ENCODE peak calls at places on chromosomes 13 and 19, in eight cellular contexts. C is right atrium auricular region, Y is aorta, R is testis, A is GM23338, L is cardiac muscle cell, J is colonic mucosa, M is hepatocyte. Z is an unnamed sample.
A peak's percentile ranks its signal among the peaks of the same experiment; 100 is the strongest.

GRCh38 chr13:24644051-24644450 is 36.2 kb upstream of the ATP12A start:
- DNase-seq in C (no peak), Y (no peak), R (no peak), A (no peak), L (no peak), J (no peak), M (no peak), Z (no peak)

GRCh38 chr13:20940083-20940482 is 37.5 kb upstream of the XPO4 start:
- DNase-seq in C (no peak), Y (no peak), R (no peak), A (no peak), L (no peak), J (no peak), M (peak; percentile 23), Z (no peak)

GRCh38 chr19:58181902-58182576 is 822 bp upstream of the ZNF274 start:
- DNase-seq in C (no peak), Y (no peak), R (peak; percentile 86), A (peak; percentile 82), L (peak; percentile 55), J (peak; percentile 43), M (no peak), Z (peak; percentile 67)

GRCh38 chr13:80239571-80240255 is 101.2 kb downstream of the SPRY2 start:
- DNase-seq in C (no peak), Y (no peak), R (no peak), A (no peak), L (no peak), J (no peak), M (peak; percentile 14), Z (no peak)

GRCh38 chr19:29482855-29483640 is 42.7 kb upstream of the VSTM2B start:
- DNase-seq in C (no peak), Y (no peak), R (no peak), A (no peak), L (no peak), J (no peak), M (no peak), Z (no peak)

GRCh38 chr19:652467-653389 is 10.3 kb downstream of the RNF126 start:
- DNase-seq in C (no peak), Y (no peak), R (no peak), A (no peak), L (no peak), J (no peak), M (no peak), Z (no peak)

GRCh38 chr13:113812140-113813036 is 51.5 kb downstream of the GAS6 start:
- DNase-seq in C (no peak), Y (no peak), R (no peak), A (no peak), L (no peak), J (no peak), M (no peak), Z (no peak)

GRCh38 chr13:40389081-40389641 is 277.3 kb downstream of the FOXO1 start:
- DNase-seq in C (no peak), Y (no peak), R (no peak), A (no peak), L (no peak), J (peak; percentile 17), M (no peak), Z (no peak)

GRCh38 chr13:48831248-48831647 is 144.5 kb upstream of the FNDC3A start:
- DNase-seq in C (no peak), Y (no peak), R (no peak), A (no peak), L (no peak), J (no peak), M (no peak), Z (peak; percentile 13)

GRCh38 chr19:49861127-49861526 is 6.2 kb downstream of the PNKP start:
- DNase-seq in C (no peak), Y (peak; percentile 79), R (peak; percentile 89), A (peak; percentile 64), L (no peak), J (no peak), M (peak; percentile 71), Z (no peak)

GRCh38 chr13:84405286-84405685 is 523.0 kb upstream of the SLITRK1 start:
- DNase-seq in C (no peak), Y (no peak), R (no peak), A (no peak), L (no peak), J (no peak), M (no peak), Z (no peak)

GRCh38 chr13:84399320-84400085 is 517.2 kb upstream of the SLITRK1 start:
- DNase-seq in C (no peak), Y (no peak), R (no peak), A (peak; percentile 46), L (no peak), J (no peak), M (no peak), Z (no peak)

GRCh38 chr13:84400711-84401110 is 518.4 kb upstream of the SLITRK1 start:
- DNase-seq in C (no peak), Y (no peak), R (no peak), A (no peak), L (no peak), J (no peak), M (no peak), Z (no peak)
- H3K27ac ChIP-seq in C (no peak overlapping the region), Y (no peak overlapping the region), R (no peak overlapping the region), A (no peak overlapping the region), L (no peak overlapping the region), J (no peak overlapping the region), M (no peak overlapping the region), Z (no peak overlapping the region)

DNA sequence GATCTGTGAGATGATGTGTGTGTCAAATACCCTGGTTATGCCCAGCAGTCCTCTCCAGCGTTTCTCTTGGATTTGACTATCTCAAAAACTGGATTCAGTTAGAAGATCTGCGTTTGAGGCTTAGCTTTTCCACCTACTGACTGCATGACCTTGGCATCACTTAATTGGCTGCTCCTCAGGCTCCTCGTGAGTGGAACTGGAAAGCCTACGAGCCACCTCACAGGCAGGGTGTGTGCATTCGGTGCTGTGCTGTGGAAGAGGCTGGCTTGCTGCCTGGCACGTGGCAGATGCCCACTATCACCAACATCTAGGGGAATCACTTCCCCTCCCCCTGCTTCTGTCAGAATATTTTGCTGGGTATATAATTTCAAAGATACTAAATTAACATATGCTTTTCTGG is 25.6 kb downstream of the FLT1 start:
- DNase-seq in C (no peak), Y (no peak), R (no peak), A (no peak), L (no peak), J (no peak), M (no peak), Z (no peak)
- H3K27ac ChIP-seq in C (no peak overlapping the region), Y (no peak overlapping the region), R (no peak overlapping the region), A (peak overlapping the region; percentile 68), L (no peak overlapping the region), J (no peak overlapping the region), M (no peak overlapping the region), Z (no peak overlapping the region)

DNA sequence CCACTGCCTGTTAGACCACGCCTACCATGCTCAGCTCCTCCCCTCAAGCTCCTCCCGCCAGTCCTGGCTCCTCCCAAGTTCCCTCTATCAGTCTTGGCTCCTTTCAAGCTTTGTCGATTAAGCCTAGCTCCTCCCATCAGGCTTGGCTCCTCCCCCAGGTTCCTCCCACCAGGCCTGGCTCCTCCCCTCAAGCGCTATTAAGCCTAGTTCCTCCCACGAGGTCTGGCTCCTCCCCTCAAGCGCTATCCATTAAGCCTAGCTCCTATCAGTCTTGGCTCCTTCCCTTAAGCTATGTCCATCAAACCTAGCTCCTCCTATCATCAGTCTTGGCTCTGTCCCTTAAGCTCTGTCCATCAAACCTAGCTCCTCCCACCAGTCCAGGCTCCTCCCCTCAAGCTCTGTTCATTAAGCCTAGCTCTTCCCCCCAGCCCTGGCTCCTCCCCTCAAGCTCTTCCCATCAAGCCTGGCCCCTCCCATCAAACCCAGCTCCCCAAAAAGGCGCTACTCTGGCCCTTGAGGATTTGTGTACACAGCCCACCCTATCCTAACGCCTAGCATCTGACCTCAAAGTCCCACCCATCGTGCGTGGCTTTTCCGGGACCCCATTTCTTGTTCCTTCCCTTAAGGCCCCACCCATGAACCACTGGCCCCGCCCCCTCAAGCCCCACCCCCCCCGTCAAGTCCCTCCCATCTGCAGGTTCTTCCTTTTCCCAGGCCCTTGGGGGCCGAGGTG is 10.0 kb downstream of the CAMSAP3 start:
- DNase-seq in C (no peak), Y (no peak), R (peak; percentile 75), A (peak; percentile 91), L (no peak), J (peak; percentile 18), M (no peak), Z (peak; percentile 49)
- H3K27ac ChIP-seq in C (no peak overlapping the region), Y (no peak overlapping the region), R (no peak overlapping the region), A (no peak overlapping the region), L (no peak overlapping the region), J (no peak overlapping the region), M (no peak overlapping the region), Z (no peak overlapping the region)

GRCh38 chr19:6529937-6530384 is 865 bp upstream of the TNFSF9 start:
- DNase-seq in C (no peak), Y (no peak), R (no peak), A (no peak), L (no peak), J (no peak), M (no peak), Z (no peak)
- H3K27ac ChIP-seq in C (no peak overlapping the region), Y (no peak overlapping the region), R (peak overlapping the region; percentile 53), A (no peak overlapping the region), L (no peak overlapping the region), J (no peak overlapping the region), M (peak overlapping the region; percentile 67), Z (no peak overlapping the region)

GRCh38 chr13:47437411-47437810 is 540.6 kb upstream of the HTR2A start:
- DNase-seq in C (no peak), Y (no peak), R (no peak), A (no peak), L (no peak), J (no peak), M (no peak), Z (no peak)

GRCh38 chr13:47433461-47434005 is 536.7 kb upstream of the HTR2A start:
- DNase-seq in C (no peak), Y (no peak), R (no peak), A (no peak), L (no peak), J (no peak), M (no peak), Z (no peak)
- H3K27ac ChIP-seq in C (no peak overlapping the region), Y (no peak overlapping the region), R (no peak overlapping the region), A (no peak overlapping the region), L (no peak overlapping the region), J (no peak overlapping the region), M (no peak overlapping the region), Z (no peak overlapping the region)

DNA sequence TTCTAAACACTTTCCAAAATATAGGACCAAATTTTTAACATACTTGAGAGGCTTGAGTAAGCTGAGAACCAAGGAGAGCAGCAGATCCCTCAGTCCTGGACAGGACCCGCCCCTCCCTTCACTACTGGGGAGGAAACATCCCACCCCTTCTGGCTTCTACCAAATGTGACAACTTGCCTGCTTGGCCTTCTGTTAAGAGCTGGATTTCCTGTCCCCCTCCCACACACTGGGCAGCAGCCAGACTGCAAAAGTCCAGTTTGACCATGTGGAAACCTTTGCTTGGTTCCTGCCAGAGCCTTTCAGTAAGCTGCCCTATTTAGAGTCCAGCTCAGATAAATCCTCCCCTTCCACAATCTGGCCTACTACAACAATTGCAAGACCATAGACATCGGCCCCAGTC is 84.3 kb downstream of the FGF14 start:
- DNase-seq in C (peak; percentile 90), Y (peak; percentile 91), R (peak; percentile 71), A (no peak), L (peak; percentile 34), J (peak; percentile 55), M (peak; percentile 6), Z (no peak)
- H3K27ac ChIP-seq in C (peak overlapping the region; percentile 80), Y (no peak overlapping the region), R (no peak overlapping the region), A (no peak overlapping the region), L (no peak overlapping the region), J (no peak overlapping the region), M (no peak overlapping the region), Z (no peak overlapping the region)

DNA sequence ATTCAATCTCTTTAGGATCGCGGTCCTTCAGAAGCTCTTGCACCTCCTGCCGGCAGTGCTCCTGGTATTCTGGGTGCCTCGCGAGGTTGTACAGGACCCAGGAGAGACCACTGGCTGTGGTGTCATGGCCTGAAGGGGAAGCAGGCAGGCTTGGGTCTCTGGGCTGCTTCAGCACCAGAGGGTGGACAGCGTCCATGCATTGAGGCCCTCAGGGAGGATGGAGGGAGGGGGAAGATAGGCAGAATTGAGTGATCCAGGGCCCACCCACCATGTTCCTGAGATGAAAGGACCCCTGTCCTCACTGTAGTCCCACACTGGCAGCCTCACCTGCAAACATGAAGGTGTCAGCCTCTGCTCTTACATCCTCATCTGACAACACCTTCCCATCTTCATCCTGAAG is 17.9 kb upstream of the OR10H5 start:
- DNase-seq in C (no peak), Y (no peak), R (no peak), A (peak; percentile 1), L (no peak), J (no peak), M (no peak), Z (peak; percentile 22)
- H3K27ac ChIP-seq in C (no peak overlapping the region), Y (no peak overlapping the region), R (no peak overlapping the region), A (no peak overlapping the region), L (no peak overlapping the region), J (no peak overlapping the region), M (no peak overlapping the region), Z (no peak overlapping the region)